ENCODE peak calls at places on chromosomes 6 and 20, in six cellular contexts. One of them, this sample, is unnamed.

GRCh38 chr20:32567384-32568178 is 17.6 kb downstream of the NOL4L start:
- DNase-seq in mesenchymal stem cell: no peak
- DNase-seq in trophoblast cell: no peak
- DNase-seq in IMR-90: no peak
- DNase-seq in mesendoderm: no peak
- DNase-seq in H1: no peak
- DNase-seq in this sample: no peak

GRCh38 chr6:30957716-30958115 is 16.9 kb downstream of the MUCL3 start:
- DNase-seq in trophoblast cell: no peak
- DNase-seq in mesendoderm: no peak
- DNase-seq in mesenchymal stem cell: no peak
- DNase-seq in H1: no peak
- DNase-seq in IMR-90: no peak
- DNase-seq in this sample: no peak

GRCh38 chr6:75098709-75099108 is 107.1 kb downstream of the COL12A1 start:
- DNase-seq in trophoblast cell: peak
- DNase-seq in mesendoderm: peak
- DNase-seq in H1: no peak
- DNase-seq in mesenchymal stem cell: peak
- DNase-seq in IMR-90: peak
- DNase-seq in this sample: no peak

GRCh38 chr6:112014483-112014882 is 39.4 kb upstream of the CCN6 start:
- DNase-seq in mesendoderm: no peak
- DNase-seq in trophoblast cell: no peak
- DNase-seq in H1: no peak
- DNase-seq in mesenchymal stem cell: no peak
- DNase-seq in IMR-90: peak
- DNase-seq in this sample: no peak

GRCh38 chr6:138105880-138106664 is 1.1 kb downstream of the PERP start:
- DNase-seq in mesendoderm: peak
- DNase-seq in mesenchymal stem cell: peak
- DNase-seq in IMR-90: peak
- DNase-seq in trophoblast cell: no peak
- DNase-seq in H1: peak
- DNase-seq in this sample: peak

GRCh38 chr20:37524859-37525708 is 2.6 kb downstream of the BLCAP start:
- DNase-seq in IMR-90: peak
- DNase-seq in H1: no peak
- DNase-seq in trophoblast cell: no peak
- DNase-seq in mesendoderm: no peak
- DNase-seq in mesenchymal stem cell: no peak
- DNase-seq in this sample: no peak

GRCh38 chr6:3370361-3371221 is 86.3 kb downstream of the SLC22A23 start:
- DNase-seq in IMR-90: no peak
- DNase-seq in mesendoderm: peak
- DNase-seq in H1: no peak
- DNase-seq in mesenchymal stem cell: no peak
- DNase-seq in trophoblast cell: no peak
- DNase-seq in this sample: no peak

GRCh38 chr6:89843070-89843469 is 13.4 kb downstream of the CASP8AP2 start:
- DNase-seq in trophoblast cell: no peak
- DNase-seq in H1: no peak
- DNase-seq in mesenchymal stem cell: peak
- DNase-seq in mesendoderm: no peak
- DNase-seq in IMR-90: peak
- DNase-seq in this sample: no peak

GRCh38 chr20:16191496-16191895 is 381.8 kb downstream of the KIF16B start:
- DNase-seq in trophoblast cell: no peak
- DNase-seq in H1: no peak
- DNase-seq in IMR-90: no peak
- DNase-seq in mesendoderm: no peak
- DNase-seq in mesenchymal stem cell: no peak
- DNase-seq in this sample: no peak

GRCh38 chr20:16189371-16189770 is 383.9 kb downstream of the KIF16B start:
- DNase-seq in IMR-90: no peak
- DNase-seq in mesendoderm: peak
- DNase-seq in H1: no peak
- DNase-seq in mesenchymal stem cell: no peak
- DNase-seq in trophoblast cell: no peak
- DNase-seq in this sample: no peak

DNA sequence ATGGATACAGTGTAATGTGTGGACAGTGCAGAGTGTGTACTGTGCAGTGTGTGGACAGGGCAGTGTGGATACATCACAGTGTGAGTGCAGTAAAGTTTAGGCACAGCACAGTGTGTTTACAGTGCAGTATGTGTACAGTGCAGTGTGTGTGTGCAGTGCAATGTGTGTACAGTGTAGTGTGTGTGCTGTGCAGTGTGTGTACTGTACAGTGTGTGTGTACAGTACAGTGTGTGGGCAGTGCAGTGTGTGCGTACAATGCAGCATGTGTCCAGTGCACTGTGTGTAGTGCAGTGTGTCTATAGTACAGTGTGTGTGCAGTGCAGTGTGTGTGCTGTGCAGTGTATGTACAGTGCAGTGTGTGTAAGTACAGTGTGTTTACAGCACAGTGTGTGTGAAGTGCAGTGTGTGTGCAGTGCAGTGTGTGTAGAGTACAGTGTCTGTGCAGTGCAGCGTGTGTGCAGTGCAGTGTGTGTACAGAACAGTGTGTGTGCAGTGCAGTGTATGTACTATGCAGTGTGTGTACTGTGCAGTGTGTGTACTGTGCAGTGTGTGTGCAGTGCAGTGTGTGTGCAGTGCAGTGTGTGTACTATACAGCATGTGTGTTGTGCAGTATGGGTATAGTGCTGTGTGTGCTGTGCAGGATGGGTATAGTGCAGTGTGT is 385.2 kb downstream of the KIF16B start:
- DNase-seq in mesendoderm: no peak
- DNase-seq in H1: no peak
- DNase-seq in IMR-90: no peak
- DNase-seq in trophoblast cell: no peak
- DNase-seq in mesenchymal stem cell: no peak
- DNase-seq in this sample: no peak
- H4K8ac ChIP-seq in mesendoderm: no peak
- H4K8ac ChIP-seq in H1: no peak
- H4K8ac ChIP-seq in IMR-90: no peak
- H4K8ac ChIP-seq in trophoblast cell: no peak
- H4K8ac ChIP-seq in mesenchymal stem cell: no peak
- H4K8ac ChIP-seq in this sample: peak

GRCh38 chr6:170295519-170296422 is 4.9 kb upstream of the DLL1 start:
- DNase-seq in mesendoderm: peak
- DNase-seq in mesenchymal stem cell: no peak
- DNase-seq in trophoblast cell: no peak
- DNase-seq in IMR-90: no peak
- DNase-seq in H1: peak
- DNase-seq in this sample: peak
- H3K4me3 ChIP-seq in mesendoderm: no peak
- H3K4me3 ChIP-seq in mesenchymal stem cell: peak
- H3K4me3 ChIP-seq in trophoblast cell: peak
- H3K4me3 ChIP-seq in IMR-90: peak
- H3K4me3 ChIP-seq in H1: peak
- H3K4me3 ChIP-seq in this sample: peak

GRCh38 chr20:22027423-22027822 is 322.0 kb downstream of the PAX1 start:
- DNase-seq in trophoblast cell: no peak
- DNase-seq in H1: no peak
- DNase-seq in IMR-90: no peak
- DNase-seq in mesendoderm: no peak
- DNase-seq in mesenchymal stem cell: no peak
- DNase-seq in this sample: no peak
- H3K27ac ChIP-seq in trophoblast cell: no peak
- H3K27ac ChIP-seq in H1: no peak
- H3K27ac ChIP-seq in IMR-90: no peak
- H3K27ac ChIP-seq in mesendoderm: no peak
- H3K27ac ChIP-seq in mesenchymal stem cell: no peak
- H3K27ac ChIP-seq in this sample: no peak

DNA sequence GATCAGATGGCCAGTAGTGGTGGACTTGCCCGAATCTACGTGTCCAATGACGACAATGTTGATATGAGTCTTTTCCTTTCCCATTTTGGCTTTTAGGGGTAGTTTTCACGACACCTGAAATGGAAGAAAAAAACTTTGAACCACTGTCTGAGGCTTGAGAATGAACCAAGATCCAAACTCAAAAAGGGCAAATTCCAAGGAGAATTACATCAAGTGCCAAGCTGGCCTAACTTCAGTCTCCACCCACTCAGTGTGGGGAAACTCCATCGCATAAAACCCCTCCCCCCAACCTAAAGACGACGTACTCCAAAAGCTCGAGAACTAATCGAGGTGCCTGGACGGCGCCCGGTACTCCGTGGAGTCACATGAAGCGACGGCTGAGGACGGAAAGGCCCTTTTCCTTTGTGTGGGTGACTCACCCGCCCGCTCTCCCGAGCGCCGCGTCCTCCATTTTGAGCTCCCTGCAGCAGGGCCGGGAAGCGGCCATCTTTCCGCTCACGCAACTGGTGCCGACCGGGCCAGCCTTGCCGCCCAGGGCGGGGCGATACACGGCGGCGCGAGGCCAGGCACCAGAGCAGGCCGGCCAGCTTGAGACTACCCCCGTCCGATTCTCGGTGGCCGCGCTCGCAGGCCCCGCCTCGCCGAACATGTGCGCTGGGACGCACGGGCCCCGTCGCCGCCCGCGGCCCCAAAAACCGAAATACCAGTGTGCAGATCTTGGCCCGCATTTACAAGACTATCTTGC is 717 bp downstream of the EEF1A1 start:
- DNase-seq in H1: peak
- DNase-seq in trophoblast cell: peak
- DNase-seq in IMR-90: peak
- DNase-seq in mesendoderm: peak
- DNase-seq in mesenchymal stem cell: peak
- DNase-seq in this sample: no peak
- H4K8ac ChIP-seq in H1: peak
- H4K8ac ChIP-seq in trophoblast cell: peak
- H4K8ac ChIP-seq in IMR-90: peak
- H4K8ac ChIP-seq in mesendoderm: peak
- H4K8ac ChIP-seq in mesenchymal stem cell: peak
- H4K8ac ChIP-seq in this sample: peak

This sample was measured in neuronal stem cell.